ENCODE peak calls at places on chromosomes 11 and 22, in six cellular contexts. P, Z, R, N, C and E are unnamed samples. For H3K27me3, the result is how much of the 10 kb centered on the place peaks cover.

GRCh38 chr11:70696564-70696963 is 298.2 kb downstream of the CTTN start:
- DNase-seq in P (no peak), Z (no peak), R (no peak), N (no peak), C (no peak), E (no peak)

GRCh38 chr11:73662445-73663157 is 16.2 kb downstream of the PLEKHB1 start:
- DNase-seq in P (peak), Z (no peak), R (no peak), N (peak), C (peak), E (peak)

GRCh38 chr22:18000441-18001039 is 23.8 kb downstream of the MICAL3 start:
- DNase-seq in P (peak), Z (peak), R (no peak), N (no peak), C (peak), E (peak)

GRCh38 chr11:64057890-64058289 is 22.2 kb downstream of the FLRT1 start:
- DNase-seq in P (no peak), Z (no peak), R (no peak), N (no peak), C (no peak), E (no peak)

GRCh38 chr11:119092880-119093665 is 8.4 kb downstream of the HMBS start:
- DNase-seq in P (peak), Z (no peak), R (no peak), N (peak), C (peak), E (peak)

GRCh38 chr11:45209480-45209879 is 63.0 kb downstream of the PRDM11 start:
- DNase-seq in P (no peak), Z (no peak), R (no peak), N (no peak), C (no peak), E (no peak)

GRCh38 chr11:3886985-3887384 is 31.5 kb downstream of the STIM1 start:
- DNase-seq in P (no peak), Z (no peak), R (no peak), N (no peak), C (no peak), E (no peak)

GRCh38 chr11:86671386-86672006 is 920 bp downstream of the ME3 start:
- DNase-seq in P (peak), Z (no peak), R (peak), N (no peak), C (peak), E (peak)

GRCh38 chr11:72982286-72982685 is 159.8 kb downstream of the FCHSD2 start:
- DNase-seq in P (no peak), Z (no peak), R (no peak), N (no peak), C (no peak), E (no peak)

GRCh38 chr11:128042290-128042751 is 545.0 kb downstream of the ETS1 start:
- DNase-seq in P (peak), Z (no peak), R (no peak), N (peak), C (no peak), E (no peak)

GRCh38 chr11:110903830-110904229 is 191.6 kb upstream of the ARHGAP20 start:
- DNase-seq in P (peak), Z (no peak), R (no peak), N (peak), C (peak), E (peak)

GRCh38 chr11:20097319-20098221 is 62.7 kb downstream of the DBX1 start:
- DNase-seq in P (peak), Z (peak), R (no peak), N (peak), C (peak), E (peak)

GRCh38 chr11:93850585-93851018 is at the start of gene VSTM5:
- DNase-seq in P (peak), Z (no peak), R (no peak), N (no peak), C (no peak), E (no peak)

GRCh38 chr11:33721291-33721840 is 14.9 kb downstream of the CD59 start:
- DNase-seq in P (peak), Z (peak), R (no peak), N (peak), C (peak), E (peak)

GRCh38 chr11:61716478-61717285 is 35.8 kb upstream of the MYRF start:
- DNase-seq in P (no peak), Z (no peak), R (no peak), N (no peak), C (peak), E (no peak)

GRCh38 chr22:37229012-37229804 is 14.9 kb downstream of the RAC2 start:
- DNase-seq in P (peak), Z (peak), R (no peak), N (peak), C (peak), E (peak)

GRCh38 chr11:45658292-45658991 is 7.0 kb downstream of the CHST1 start:
- DNase-seq in P (no peak), Z (peak), R (no peak), N (peak), C (peak), E (peak)

GRCh38 chr11:68925613-68926012 is 21.9 kb downstream of the IGHMBP2 start:
- DNase-seq in P (no peak), Z (no peak), R (no peak), N (no peak), C (no peak), E (no peak)

GRCh38 chr11:120381401-120381800 is 45.2 kb downstream of the ARHGEF12 start:
- DNase-seq in P (no peak), Z (no peak), R (no peak), N (no peak), C (no peak), E (no peak)

GRCh38 chr11:80855975-80856524 is 1415.2 kb upstream of the TENM4 start:
- DNase-seq in P (peak), Z (peak), R (no peak), N (peak), C (peak), E (no peak)

GRCh38 chr11:61639816-61640443 is 40.3 kb upstream of the DAGLA start:
- DNase-seq in P (peak), Z (peak), R (no peak), N (peak), C (peak), E (no peak)

GRCh38 chr22:32920032-32920628 is 118.6 kb downstream of the TIMP3 start:
- DNase-seq in P (no peak), Z (no peak), R (no peak), N (peak), C (peak), E (peak)

GRCh38 chr11:44361883-44362282 is 51.9 kb upstream of the ALX4 start:
- DNase-seq in P (no peak), Z (no peak), R (no peak), N (no peak), C (no peak), E (peak)

GRCh38 chr11:43327987-43328386 is 16.2 kb downstream of the API5 start:
- DNase-seq in P (peak), Z (peak), R (no peak), N (peak), C (peak), E (peak)

GRCh38 chr22:38786631-38787030 is 7.3 kb downstream of the DNAL4 start:
- DNase-seq in P (no peak), Z (no peak), R (no peak), N (no peak), C (no peak), E (no peak)

GRCh38 chr11:6418958-6419611 is at the start of gene APBB1:
- DNase-seq in P (peak), Z (peak), R (peak), N (peak), C (peak), E (peak)

GRCh38 chr11:1691027-1691877 is 5.7 kb upstream of the KRTAP5-6 start:
- DNase-seq in P (no peak), Z (no peak), R (no peak), N (no peak), C (no peak), E (no peak)

GRCh38 chr11:134552749-134553148 is 140.7 kb upstream of the B3GAT1 start:
- DNase-seq in P (no peak), Z (no peak), R (no peak), N (no peak), C (no peak), E (no peak)

GRCh38 chr22:46381142-46381541 is 45.6 kb downstream of the TRMU start:
- DNase-seq in P (no peak), Z (peak), R (no peak), N (peak), C (peak), E (no peak)

GRCh38 chr22:23077627-23078461 is 7.5 kb downstream of the GNAZ start:
- DNase-seq in P (no peak), Z (no peak), R (no peak), N (no peak), C (no peak), E (no peak)

DNA sequence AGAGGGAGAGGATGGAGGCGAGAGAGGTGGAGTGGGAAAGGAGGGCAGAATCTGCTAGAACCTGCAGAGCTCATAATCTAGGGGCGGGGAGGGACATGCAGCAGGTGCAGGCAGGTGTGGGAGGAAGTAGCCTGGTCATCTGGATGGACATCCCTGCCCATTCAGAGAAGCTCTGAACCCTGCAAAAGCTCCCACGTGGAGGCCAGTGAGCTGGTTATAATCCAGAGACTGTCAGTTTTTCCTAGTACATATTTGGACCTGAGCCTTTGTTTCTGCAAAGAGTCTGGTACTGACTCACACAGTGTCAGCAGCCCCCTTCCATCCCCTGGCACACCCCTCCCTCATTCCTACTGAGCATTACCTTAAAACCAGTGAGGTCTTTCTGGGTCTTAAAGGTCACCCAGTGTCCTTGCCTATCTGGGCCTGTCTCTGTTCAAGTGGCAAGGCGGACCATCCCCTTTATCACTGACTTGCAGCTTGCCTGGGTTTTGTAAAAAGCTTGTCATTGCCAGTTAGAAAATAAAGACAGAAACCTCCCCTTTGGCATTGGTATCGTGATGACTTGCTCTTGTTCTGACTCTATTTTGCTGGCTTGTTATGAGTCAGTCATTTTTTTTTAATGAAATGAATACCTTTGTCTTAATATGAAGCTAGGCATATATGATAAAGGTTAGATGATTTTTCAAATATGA is 26.1 kb downstream of the PTPRJ start:
- DNase-seq in P (peak), Z (peak), R (no peak), N (peak), C (peak), E (peak)
- H3K9ac ChIP-seq in P (peak), Z (no peak), R (no peak), N (no peak), C (peak), E (peak)

GRCh38 chr11:74954199-74954598 is 5.1 kb downstream of the SPCS2 start:
- DNase-seq in P (no peak), Z (no peak), R (no peak), N (no peak), C (no peak), E (no peak)

GRCh38 chr11:74952752-74953151 is 3.7 kb downstream of the SPCS2 start:
- DNase-seq in P (no peak), Z (no peak), R (peak), N (no peak), C (no peak), E (no peak)

GRCh38 chr11:74953448-74953847 is 4.4 kb downstream of the SPCS2 start:
- DNase-seq in P (no peak), Z (no peak), R (peak), N (no peak), C (no peak), E (no peak)

GRCh38 chr11:74957937-74958629 is 9.0 kb downstream of the SPCS2 start:
- DNase-seq in P (no peak), Z (no peak), R (no peak), N (no peak), C (no peak), E (peak)

DNA sequence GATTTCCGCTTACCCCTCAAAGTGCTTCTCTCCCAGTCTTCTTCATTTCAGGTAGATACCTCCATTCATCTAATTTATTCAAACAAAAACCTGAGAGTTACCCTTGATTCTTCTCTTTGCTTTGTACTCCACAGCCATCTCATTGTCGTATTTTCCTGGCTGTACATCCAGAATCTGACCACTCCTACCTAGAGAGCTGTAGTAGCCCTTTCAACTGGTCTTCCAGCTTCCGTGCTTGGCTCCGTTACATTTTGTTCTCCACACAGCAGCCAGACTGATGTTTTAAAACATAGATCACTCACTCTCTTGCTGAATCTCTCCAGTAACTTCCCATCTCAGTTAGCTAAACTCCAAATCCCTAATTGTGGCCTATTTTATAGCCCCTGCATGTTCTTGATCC is 7.3 kb downstream of the SPCS2 start:
- DNase-seq in P (no peak), Z (no peak), R (no peak), N (no peak), C (no peak), E (no peak)
- H3K4me3 ChIP-seq in P (no peak), Z (no peak), R (peak), N (no peak), C (no peak), E (no peak)

DNA sequence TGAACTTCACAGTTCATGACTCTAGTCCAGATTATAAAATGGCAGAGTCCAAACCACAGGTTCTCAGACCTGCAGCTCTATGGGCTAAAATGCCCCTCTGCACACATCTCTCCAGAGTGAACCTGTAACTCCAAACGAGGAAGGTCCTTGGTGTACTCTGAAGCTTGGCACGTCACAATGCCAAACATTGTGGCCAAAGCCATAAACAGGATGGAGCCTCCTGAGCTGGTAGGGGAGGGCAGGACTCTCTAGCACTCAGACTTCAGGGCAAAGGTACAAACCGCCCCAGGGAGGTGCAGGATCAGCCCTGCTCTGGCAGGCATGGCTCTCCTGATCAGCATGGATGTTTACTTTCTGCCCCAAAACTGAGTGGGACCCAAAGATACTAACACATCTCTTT is 2.3 kb downstream of the SCUBE2 start:
- DNase-seq in P (no peak), Z (no peak), R (no peak), N (no peak), C (no peak), E (no peak)
- H3K27me3 ChIP-seq in P (under half), Z (under half), R (under half), N (under half), C (under half), E (under half)

GRCh38 chr22:20437253-20438065 is at the start of gene SCARF2:
- DNase-seq in P (no peak), Z (no peak), R (no peak), N (peak), C (peak), E (peak)
- H3K9ac ChIP-seq in P (no peak), Z (no peak), R (no peak), N (peak), C (peak), E (peak)

GRCh38 chr22:40043793-40044101 is 49.0 kb downstream of the FAM83F start:
- DNase-seq in P (no peak), Z (no peak), R (no peak), N (no peak), C (no peak), E (no peak)

GRCh38 chr22:40043086-40043485 is 48.3 kb downstream of the FAM83F start:
- DNase-seq in P (peak), Z (peak), R (no peak), N (no peak), C (peak), E (peak)

GRCh38 chr22:40040927-40041326 is 46.2 kb downstream of the FAM83F start:
- DNase-seq in P (peak), Z (peak), R (no peak), N (no peak), C (peak), E (peak)

GRCh38 chr22:40042312-40042711 is 47.6 kb downstream of the FAM83F start:
- DNase-seq in P (no peak), Z (no peak), R (no peak), N (no peak), C (no peak), E (no peak)

DNA sequence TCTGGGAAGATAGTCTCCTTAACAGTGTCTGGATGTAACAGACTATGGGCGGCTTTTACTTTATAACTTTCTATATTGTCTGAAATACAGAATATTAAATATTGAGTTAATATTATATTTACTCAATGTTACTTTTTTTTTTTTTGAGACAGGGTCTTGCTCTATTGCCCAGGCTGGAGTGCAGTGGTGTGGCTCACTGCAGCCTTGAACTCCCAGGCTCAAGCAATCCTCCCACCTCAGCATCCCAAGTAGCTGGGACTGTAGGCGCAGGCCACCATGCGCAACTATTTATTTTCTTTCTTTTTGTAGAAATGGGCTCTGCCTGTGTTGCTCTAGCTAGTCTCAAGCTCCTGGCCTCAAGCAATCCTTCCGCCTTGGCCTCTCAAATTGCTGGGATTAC is 47.0 kb downstream of the FAM83F start:
- DNase-seq in P (no peak), Z (no peak), R (no peak), N (no peak), C (no peak), E (no peak)
- H3K4me3 ChIP-seq in P (no peak), Z (no peak), R (no peak), N (no peak), C (no peak), E (no peak)